ENCODE peak calls at places on chromosomes 11 and 22, in nine cellular contexts. One of them, this sample, is unnamed.

GRCh38 chr22:24003887-24004286 is 1.4 kb downstream of the GSTT4 start:
- DNase-seq in NCI-H510A treated with DMSO at 0.1 percent for 48 hours: no peak
- DNase-seq in iPS-NIHi11: peak
- DNase-seq in lower lobe of right lung: no peak
- DNase-seq in Calu3: no peak
- DNase-seq in NCI-H1105: no peak
- DNase-seq in AG04450: no peak
- DNase-seq in stimulated activated CD4-positive, alpha-beta T cell treated with anti-CD3 and anti-CD28 coated beads, Interleukin-2, amount 100 ng/mL, for 48 hours: no peak
- DNase-seq in GM23338: no peak
- DNase-seq in this sample: no peak

GRCh38 chr11:102971766-102972165 is 16.2 kb upstream of the MMP13 start:
- DNase-seq in Calu3: no peak
- DNase-seq in lower lobe of right lung: no peak
- DNase-seq in NCI-H1105: no peak
- DNase-seq in NCI-H510A treated with DMSO at 0.1 percent for 48 hours: no peak
- DNase-seq in AG04450: no peak
- DNase-seq in GM23338: no peak
- DNase-seq in iPS-NIHi11: no peak
- DNase-seq in stimulated activated CD4-positive, alpha-beta T cell treated with anti-CD3 and anti-CD28 coated beads, Interleukin-2, amount 100 ng/mL, for 48 hours: no peak
- DNase-seq in this sample: no peak

GRCh38 chr11:107780136-107780535 is 68.3 kb upstream of the SLN start:
- DNase-seq in Calu3: no peak
- DNase-seq in AG04450: no peak
- DNase-seq in GM23338: no peak
- DNase-seq in lower lobe of right lung: no peak
- DNase-seq in NCI-H510A treated with DMSO at 0.1 percent for 48 hours: no peak
- DNase-seq in NCI-H1105: no peak
- DNase-seq in iPS-NIHi11: no peak
- DNase-seq in stimulated activated CD4-positive, alpha-beta T cell treated with anti-CD3 and anti-CD28 coated beads, Interleukin-2, amount 100 ng/mL, for 48 hours: no peak
- DNase-seq in this sample: no peak

GRCh38 chr11:9530020-9530628 is 43.3 kb upstream of the WEE1 start:
- DNase-seq in NCI-H1105: no peak
- DNase-seq in stimulated activated CD4-positive, alpha-beta T cell treated with anti-CD3 and anti-CD28 coated beads, Interleukin-2, amount 100 ng/mL, for 48 hours: no peak
- DNase-seq in iPS-NIHi11: no peak
- DNase-seq in GM23338: no peak
- DNase-seq in NCI-H510A treated with DMSO at 0.1 percent for 48 hours: no peak
- DNase-seq in Calu3: no peak
- DNase-seq in lower lobe of right lung: no peak
- DNase-seq in AG04450: no peak
- DNase-seq in this sample: no peak

GRCh38 chr11:73129198-73129597 is 12.9 kb downstream of the FCHSD2 start:
- DNase-seq in stimulated activated CD4-positive, alpha-beta T cell treated with anti-CD3 and anti-CD28 coated beads, Interleukin-2, amount 100 ng/mL, for 48 hours: no peak
- DNase-seq in GM23338: no peak
- DNase-seq in Calu3: no peak
- DNase-seq in NCI-H1105: no peak
- DNase-seq in NCI-H510A treated with DMSO at 0.1 percent for 48 hours: no peak
- DNase-seq in AG04450: no peak
- DNase-seq in iPS-NIHi11: no peak
- DNase-seq in lower lobe of right lung: no peak
- DNase-seq in this sample: no peak

GRCh38 chr11:7759010-7759409 is 37.7 kb downstream of the OR5P2 start:
- DNase-seq in GM23338: no peak
- DNase-seq in iPS-NIHi11: no peak
- DNase-seq in NCI-H1105: no peak
- DNase-seq in Calu3: no peak
- DNase-seq in NCI-H510A treated with DMSO at 0.1 percent for 48 hours: no peak
- DNase-seq in stimulated activated CD4-positive, alpha-beta T cell treated with anti-CD3 and anti-CD28 coated beads, Interleukin-2, amount 100 ng/mL, for 48 hours: no peak
- DNase-seq in AG04450: no peak
- DNase-seq in lower lobe of right lung: no peak
- DNase-seq in this sample: no peak

GRCh38 chr22:43988960-43989359 is 33.7 kb downstream of the SAMM50 start:
- DNase-seq in lower lobe of right lung: no peak
- DNase-seq in NCI-H1105: no peak
- DNase-seq in NCI-H510A treated with DMSO at 0.1 percent for 48 hours: no peak
- DNase-seq in GM23338: no peak
- DNase-seq in iPS-NIHi11: no peak
- DNase-seq in AG04450: no peak
- DNase-seq in Calu3: no peak
- DNase-seq in stimulated activated CD4-positive, alpha-beta T cell treated with anti-CD3 and anti-CD28 coated beads, Interleukin-2, amount 100 ng/mL, for 48 hours: no peak
- DNase-seq in this sample: no peak

GRCh38 chr11:73087730-73088129 is 54.4 kb downstream of the FCHSD2 start:
- DNase-seq in AG04450: no peak
- DNase-seq in NCI-H1105: no peak
- DNase-seq in iPS-NIHi11: no peak
- DNase-seq in Calu3: no peak
- DNase-seq in stimulated activated CD4-positive, alpha-beta T cell treated with anti-CD3 and anti-CD28 coated beads, Interleukin-2, amount 100 ng/mL, for 48 hours: no peak
- DNase-seq in GM23338: no peak
- DNase-seq in NCI-H510A treated with DMSO at 0.1 percent for 48 hours: peak
- DNase-seq in lower lobe of right lung: no peak
- DNase-seq in this sample: peak

GRCh38 chr22:50090141-50090714 is 422 bp downstream of the MOV10L1 start:
- DNase-seq in NCI-H510A treated with DMSO at 0.1 percent for 48 hours: no peak
- DNase-seq in NCI-H1105: no peak
- DNase-seq in GM23338: peak
- DNase-seq in stimulated activated CD4-positive, alpha-beta T cell treated with anti-CD3 and anti-CD28 coated beads, Interleukin-2, amount 100 ng/mL, for 48 hours: no peak
- DNase-seq in iPS-NIHi11: no peak
- DNase-seq in Calu3: no peak
- DNase-seq in lower lobe of right lung: no peak
- DNase-seq in AG04450: no peak
- DNase-seq in this sample: no peak

GRCh38 chr22:17264321-17265052 is 45.3 kb upstream of the ADA2 start:
- DNase-seq in GM23338: peak
- DNase-seq in NCI-H510A treated with DMSO at 0.1 percent for 48 hours: peak
- DNase-seq in NCI-H1105: no peak
- DNase-seq in AG04450: no peak
- DNase-seq in Calu3: no peak
- DNase-seq in stimulated activated CD4-positive, alpha-beta T cell treated with anti-CD3 and anti-CD28 coated beads, Interleukin-2, amount 100 ng/mL, for 48 hours: no peak
- DNase-seq in lower lobe of right lung: no peak
- DNase-seq in iPS-NIHi11: peak
- DNase-seq in this sample: no peak

GRCh38 chr11:59615132-59615636 is 390 bp downstream of the OSBP start:
- DNase-seq in NCI-H510A treated with DMSO at 0.1 percent for 48 hours: peak
- DNase-seq in Calu3: peak
- DNase-seq in lower lobe of right lung: peak
- DNase-seq in stimulated activated CD4-positive, alpha-beta T cell treated with anti-CD3 and anti-CD28 coated beads, Interleukin-2, amount 100 ng/mL, for 48 hours: peak
- DNase-seq in GM23338: peak
- DNase-seq in NCI-H1105: peak
- DNase-seq in iPS-NIHi11: peak
- DNase-seq in AG04450: no peak
- DNase-seq in this sample: no peak

GRCh38 chr11:132430352-132431091 is 1060.1 kb downstream of the NTM start:
- DNase-seq in Calu3: no peak
- DNase-seq in AG04450: no peak
- DNase-seq in lower lobe of right lung: no peak
- DNase-seq in iPS-NIHi11: no peak
- DNase-seq in NCI-H1105: peak
- DNase-seq in GM23338: no peak
- DNase-seq in stimulated activated CD4-positive, alpha-beta T cell treated with anti-CD3 and anti-CD28 coated beads, Interleukin-2, amount 100 ng/mL, for 48 hours: no peak
- DNase-seq in NCI-H510A treated with DMSO at 0.1 percent for 48 hours: peak
- DNase-seq in this sample: no peak

GRCh38 chr11:122375687-122376399 is 259.8 kb upstream of the BLID start:
- DNase-seq in GM23338: no peak
- DNase-seq in stimulated activated CD4-positive, alpha-beta T cell treated with anti-CD3 and anti-CD28 coated beads, Interleukin-2, amount 100 ng/mL, for 48 hours: no peak
- DNase-seq in lower lobe of right lung: no peak
- DNase-seq in iPS-NIHi11: no peak
- DNase-seq in Calu3: no peak
- DNase-seq in NCI-H1105: no peak
- DNase-seq in AG04450: no peak
- DNase-seq in NCI-H510A treated with DMSO at 0.1 percent for 48 hours: no peak
- DNase-seq in this sample: no peak

GRCh38 chr22:28989035-28989464 is 72.6 kb downstream of the C22orf31 start:
- DNase-seq in iPS-NIHi11: peak
- DNase-seq in Calu3: no peak
- DNase-seq in NCI-H1105: no peak
- DNase-seq in GM23338: peak
- DNase-seq in lower lobe of right lung: no peak
- DNase-seq in NCI-H510A treated with DMSO at 0.1 percent for 48 hours: no peak
- DNase-seq in stimulated activated CD4-positive, alpha-beta T cell treated with anti-CD3 and anti-CD28 coated beads, Interleukin-2, amount 100 ng/mL, for 48 hours: peak
- DNase-seq in AG04450: no peak
- DNase-seq in this sample: peak

GRCh38 chr11:121063728-121064127 is 37.3 kb upstream of the TECTA start:
- DNase-seq in GM23338: peak
- DNase-seq in stimulated activated CD4-positive, alpha-beta T cell treated with anti-CD3 and anti-CD28 coated beads, Interleukin-2, amount 100 ng/mL, for 48 hours: no peak
- DNase-seq in AG04450: no peak
- DNase-seq in Calu3: no peak
- DNase-seq in NCI-H1105: no peak
- DNase-seq in iPS-NIHi11: peak
- DNase-seq in lower lobe of right lung: no peak
- DNase-seq in NCI-H510A treated with DMSO at 0.1 percent for 48 hours: no peak
- DNase-seq in this sample: peak